ENCODE peak calls at places on chromosomes 4 and X, in seven cellular contexts. One of them, this sample, is unnamed.

GRCh38 chr4:167210166-167210565 is 24.1 kb downstream of the SPOCK3 start:
- DNase-seq in Caki2: no peak
- DNase-seq in AG20443: no peak
- DNase-seq in EL: no peak
- DNase-seq in germinal center: no peak
- DNase-seq in ELF-1: no peak
- DNase-seq in RKO: no peak
- DNase-seq in this sample: no peak

GRCh38 chr4:7212101-7212674 is 19.9 kb downstream of the SORCS2 start:
- DNase-seq in Caki2: no peak
- DNase-seq in AG20443: no peak
- DNase-seq in EL: no peak
- DNase-seq in germinal center: no peak
- DNase-seq in ELF-1: peak
- DNase-seq in RKO: no peak
- DNase-seq in this sample: no peak

GRCh38 chrX:155023907-155024833 is 1.6 kb upstream of the F8 start:
- DNase-seq in Caki2: no peak
- DNase-seq in AG20443: no peak
- DNase-seq in EL: no peak
- DNase-seq in germinal center: no peak
- DNase-seq in ELF-1: no peak
- DNase-seq in RKO: no peak
- DNase-seq in this sample: no peak

GRCh38 chr4:94540476-94540875 is 88.7 kb downstream of the PDLIM5 start:
- DNase-seq in Caki2: no peak
- DNase-seq in AG20443: no peak
- DNase-seq in EL: no peak
- DNase-seq in germinal center: no peak
- DNase-seq in ELF-1: peak
- DNase-seq in RKO: no peak
- DNase-seq in this sample: no peak

GRCh38 chrX:134599173-134599914 is 58.9 kb downstream of the PLAC1 start:
- DNase-seq in Caki2: no peak
- DNase-seq in AG20443: peak
- DNase-seq in EL: no peak
- DNase-seq in germinal center: no peak
- DNase-seq in ELF-1: no peak
- DNase-seq in RKO: no peak
- DNase-seq in this sample: no peak

GRCh38 chr4:101956068-101956805 is 165.7 kb downstream of the BANK1 start:
- DNase-seq in Caki2: no peak
- DNase-seq in AG20443: no peak
- DNase-seq in EL: no peak
- DNase-seq in germinal center: no peak
- DNase-seq in ELF-1: no peak
- DNase-seq in RKO: no peak
- DNase-seq in this sample: no peak

GRCh38 chrX:19070555-19070994 is 51.7 kb downstream of the ADGRG2 start:
- DNase-seq in Caki2: no peak
- DNase-seq in AG20443: no peak
- DNase-seq in EL: no peak
- DNase-seq in germinal center: no peak
- DNase-seq in ELF-1: no peak
- DNase-seq in RKO: no peak
- DNase-seq in this sample: no peak

GRCh38 chr4:3305610-3306371 is 13.0 kb downstream of the RGS12 start:
- DNase-seq in Caki2: no peak
- DNase-seq in AG20443: peak
- DNase-seq in EL: peak
- DNase-seq in germinal center: no peak
- DNase-seq in ELF-1: no peak
- DNase-seq in RKO: no peak
- DNase-seq in this sample: no peak

GRCh38 chrX:42094208-42094607 is 170.9 kb upstream of the CASK start:
- DNase-seq in Caki2: no peak
- DNase-seq in AG20443: no peak
- DNase-seq in EL: no peak
- DNase-seq in germinal center: no peak
- DNase-seq in ELF-1: no peak
- DNase-seq in RKO: no peak
- DNase-seq in this sample: no peak

GRCh38 chr4:85498068-85498733 is 23.3 kb downstream of the ARHGAP24 start:
- DNase-seq in Caki2: no peak
- DNase-seq in AG20443: peak
- DNase-seq in EL: peak
- DNase-seq in germinal center: no peak
- DNase-seq in ELF-1: no peak
- DNase-seq in RKO: no peak
- DNase-seq in this sample: no peak

GRCh38 chr4:182600836-182601235 is 316.4 kb downstream of the DCTD start:
- DNase-seq in Caki2: no peak
- DNase-seq in AG20443: no peak
- DNase-seq in EL: no peak
- DNase-seq in germinal center: no peak
- DNase-seq in ELF-1: no peak
- DNase-seq in RKO: no peak
- DNase-seq in this sample: no peak

GRCh38 chr4:185936650-185937376 is 124.8 kb upstream of the SORBS2 start:
- DNase-seq in Caki2: no peak
- DNase-seq in AG20443: no peak
- DNase-seq in EL: no peak
- DNase-seq in germinal center: no peak
- DNase-seq in ELF-1: no peak
- DNase-seq in RKO: no peak
- DNase-seq in this sample: no peak

GRCh38 chr4:175377203-175377602 is 434.9 kb downstream of the GPM6A start:
- DNase-seq in Caki2: no peak
- DNase-seq in AG20443: no peak
- DNase-seq in EL: no peak
- DNase-seq in germinal center: no peak
- DNase-seq in ELF-1: no peak
- DNase-seq in RKO: no peak
- DNase-seq in this sample: no peak

GRCh38 chrX:22097295-22097694 is 65.2 kb downstream of the PHEX start:
- DNase-seq in Caki2: peak
- DNase-seq in AG20443: peak
- DNase-seq in EL: peak
- DNase-seq in germinal center: no peak
- DNase-seq in ELF-1: no peak
- DNase-seq in RKO: no peak
- DNase-seq in this sample: no peak

GRCh38 chrX:56796641-56797395 is 67.8 kb downstream of the NBDY start:
- DNase-seq in Caki2: no peak
- DNase-seq in AG20443: no peak
- DNase-seq in EL: no peak
- DNase-seq in germinal center: no peak
- DNase-seq in ELF-1: no peak
- DNase-seq in RKO: no peak
- DNase-seq in this sample: no peak

GRCh38 chrX:108070891-108071290 is 20.5 kb downstream of the PSMD10 start:
- DNase-seq in Caki2: no peak
- DNase-seq in AG20443: no peak
- DNase-seq in EL: peak
- DNase-seq in germinal center: no peak
- DNase-seq in ELF-1: no peak
- DNase-seq in RKO: peak
- DNase-seq in this sample: no peak

GRCh38 chr4:39085891-39086290 is 23.9 kb downstream of the KLHL5 start:
- DNase-seq in Caki2: no peak
- DNase-seq in AG20443: peak
- DNase-seq in EL: peak
- DNase-seq in germinal center: no peak
- DNase-seq in ELF-1: no peak
- DNase-seq in RKO: no peak
- DNase-seq in this sample: no peak

GRCh38 chrX:41027388-41027787 is 57.9 kb upstream of the USP9X start:
- DNase-seq in Caki2: peak
- DNase-seq in AG20443: peak
- DNase-seq in EL: peak
- DNase-seq in germinal center: no peak
- DNase-seq in ELF-1: no peak
- DNase-seq in RKO: no peak
- DNase-seq in this sample: no peak

GRCh38 chrX:41313419-41313818 is 20.5 kb upstream of the DDX3X start:
- DNase-seq in Caki2: peak
- DNase-seq in AG20443: peak
- DNase-seq in EL: peak
- DNase-seq in germinal center: no peak
- DNase-seq in ELF-1: no peak
- DNase-seq in RKO: peak
- DNase-seq in this sample: no peak

GRCh38 chr4:69999420-69999819 is 3.7 kb downstream of the STATH start:
- DNase-seq in Caki2: no peak
- DNase-seq in AG20443: no peak
- DNase-seq in EL: no peak
- DNase-seq in germinal center: no peak
- DNase-seq in ELF-1: no peak
- DNase-seq in RKO: peak
- DNase-seq in this sample: no peak

GRCh38 chr4:52407545-52407944 is 251.6 kb downstream of the USP46 start:
- DNase-seq in Caki2: no peak
- DNase-seq in AG20443: no peak
- DNase-seq in EL: no peak
- DNase-seq in germinal center: no peak
- DNase-seq in ELF-1: peak
- DNase-seq in RKO: peak
- DNase-seq in this sample: no peak